ENCODE peak calls at places on chromosomes 16 and 17, in eight cellular contexts. V is mammary epithelial cell, L is astrocyte, A is HCT116, H is IMR-90, D is keratinocyte, P is MM.1S, F is GM23338. B is an unnamed sample.

GRCh38 chr16:65284583-65284982 is 162.7 kb upstream of the CDH11 start:
- DNase-seq in F (no peak), V (no peak), L (no peak), P (no peak), D (no peak), H (peak; percentile 18), A (no peak), B (no peak)

GRCh38 chr16:67801889-67802288 is 4.5 kb downstream of the RANBP10 start:
- DNase-seq in V (no peak), H (no peak), L (no peak), P (no peak), A (no peak), F (no peak), D (no peak), B (no peak)

GRCh38 chr16:31145398-31145990 is 4.4 kb downstream of the PRSS36 start:
- DNase-seq in H (no peak), P (no peak), D (no peak), V (no peak), A (no peak), L (no peak), F (no peak), B (no peak)

GRCh38 chr17:77882481-77883212 is 75.9 kb upstream of the TNRC6C start:
- DNase-seq in D (no peak), A (no peak), H (peak; percentile 61), P (no peak), F (no peak), V (peak; percentile 65), L (peak; percentile 88), B (no peak)

GRCh38 chr17:28324272-28324745 is 5.3 kb downstream of the TMEM97 start:
- DNase-seq in A (no peak), D (no peak), P (no peak), L (no peak), H (no peak), V (no peak), F (no peak), B (no peak)

GRCh38 chr16:57803413-57803990 is 1.2 kb upstream of the KIFC3 start:
- DNase-seq in P (no peak), L (no peak), D (no peak), H (no peak), V (no peak), A (no peak), F (peak; percentile 43), B (no peak)

GRCh38 chr17:32111141-32111771 is 31.0 kb upstream of the RHOT1 start:
- DNase-seq in P (no peak), V (no peak), H (peak; percentile 68), A (no peak), D (no peak), L (peak; percentile 40), F (peak; percentile 83), B (peak; percentile 75)

GRCh38 chr17:32909787-32910369 is 18.1 kb upstream of the TMEM98 start:
- DNase-seq in A (peak; percentile 78), F (peak; percentile 90), L (peak; percentile 70), D (peak; percentile 44), H (peak; percentile 84), P (peak; percentile 80), V (peak; percentile 69), B (peak; percentile 88)

GRCh38 chr17:82979718-82980117 is 99.7 kb upstream of the METRNL start:
- DNase-seq in A (no peak), P (no peak), D (no peak), V (no peak), F (no peak), H (no peak), L (no peak), B (no peak)

GRCh38 chr17:27511921-27512320 is 55.7 kb downstream of the KSR1 start:
- DNase-seq in V (no peak), P (no peak), D (no peak), F (no peak), A (no peak), H (no peak), L (no peak), B (no peak)

GRCh38 chr17:2894782-2895181 is 98.5 kb downstream of the RAP1GAP2 start:
- DNase-seq in D (no peak), H (no peak), P (no peak), L (no peak), A (no peak), F (no peak), V (no peak), B (no peak)

GRCh38 chr17:16052486-16052885 is 52.9 kb downstream of the TTC19 start:
- DNase-seq in V (no peak), H (peak; percentile 40), F (no peak), P (no peak), D (no peak), L (peak; percentile 36), A (no peak), B (no peak)

GRCh38 chr16:84728853-84729424 is 29.1 kb downstream of the USP10 start:
- DNase-seq in F (no peak), L (no peak), D (no peak), A (no peak), V (no peak), H (no peak), P (no peak), B (no peak)

GRCh38 chr16:67883872-67884261 is 818 bp upstream of the NRN1L start:
- DNase-seq in D (no peak), A (peak; percentile 29), V (peak; percentile 39), L (no peak), P (peak; percentile 43), H (peak; percentile 26), F (peak; percentile 90), B (peak; percentile 48)

GRCh38 chr17:43135454-43135819 is 10.3 kb upstream of the BRCA1 start:
- DNase-seq in D (no peak), A (no peak), P (no peak), F (peak; percentile 59), H (no peak), L (no peak), V (no peak), B (no peak)
- TF ChIP-seq CTCF in D (no peak), A (no peak), P (no peak), F (peak; percentile 34), H (no peak), L (no peak), V (no peak), B (no peak)

GRCh38 chr17:76152580-76152979 is 11.5 kb upstream of the FOXJ1 start:
- DNase-seq in F (peak; percentile 47), L (no peak), P (no peak), H (no peak), V (no peak), D (no peak), A (no peak), B (no peak)

GRCh38 chr17:76153202-76153601 is 12.2 kb upstream of the FOXJ1 start:
- DNase-seq in V (no peak), L (no peak), F (peak; percentile 30), P (no peak), A (no peak), D (no peak), H (no peak), B (no peak)

GRCh38 chr17:76149214-76149613 is 8.2 kb upstream of the FOXJ1 start:
- DNase-seq in A (no peak), L (no peak), V (no peak), D (no peak), F (no peak), H (no peak), P (no peak), B (no peak)

GRCh38 chr17:76151896-76152454 is 10.9 kb upstream of the FOXJ1 start:
- DNase-seq in F (no peak), D (no peak), L (no peak), H (no peak), V (no peak), P (no peak), A (no peak), B (no peak)

DNA sequence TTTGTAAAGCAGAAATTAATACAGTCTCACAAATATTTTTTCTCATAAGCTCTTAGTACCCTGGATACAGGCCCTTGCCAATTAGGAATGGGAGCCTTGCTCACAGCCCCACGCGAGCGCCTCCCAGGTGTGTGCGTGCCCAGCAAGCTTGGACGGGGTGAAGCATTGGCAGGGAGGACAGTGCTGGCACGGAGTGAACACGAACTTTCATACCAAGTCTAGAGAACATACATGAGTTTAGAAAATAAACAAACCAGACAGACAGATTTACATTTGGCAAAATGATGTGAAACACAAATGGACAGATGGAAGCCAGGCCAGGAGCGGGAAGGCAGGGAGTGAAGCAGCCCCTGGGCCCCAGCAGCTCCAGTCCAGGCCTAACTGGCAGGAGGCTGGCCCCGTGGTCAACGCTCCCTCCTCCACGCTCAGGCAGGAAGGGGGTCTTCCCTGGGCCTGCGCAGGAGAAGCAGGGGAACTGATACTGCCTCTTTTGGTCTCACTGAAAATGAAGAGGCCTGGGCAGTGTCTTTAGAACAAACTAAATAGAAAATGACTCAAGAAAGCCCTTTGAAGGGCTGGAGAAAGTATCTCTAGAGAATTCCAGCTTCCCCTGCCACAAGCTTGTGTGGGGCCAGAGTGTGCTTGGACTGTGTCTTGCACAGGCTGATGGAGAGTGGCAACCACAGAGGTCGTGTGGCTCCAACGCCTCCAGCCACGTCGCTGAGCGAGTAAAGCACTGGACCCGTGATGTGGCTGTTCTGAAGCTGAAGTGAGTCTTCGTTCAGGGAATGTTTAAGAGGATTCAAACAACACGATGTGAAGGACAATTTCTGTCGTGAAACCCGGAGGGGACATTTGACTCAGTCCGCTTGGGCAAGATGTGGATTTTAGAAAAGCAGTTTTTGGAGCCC is 9.9 kb upstream of the FOXJ1 start:
- DNase-seq in D (no peak), P (no peak), V (no peak), F (no peak), L (no peak), A (no peak), H (no peak), B (no peak)
- H2AFZ ChIP-seq in D (no peak overlapping the region), P (no peak overlapping the region), V (no peak overlapping the region), F (no peak overlapping the region), L (no peak overlapping the region), A (no peak overlapping the region), H (no peak overlapping the region), B (no peak overlapping the region)

GRCh38 chr17:503449-503700 is 150.8 kb upstream of the RPH3AL start:
- DNase-seq in D (no peak), L (no peak), P (no peak), V (no peak), H (no peak), F (no peak), A (no peak), B (no peak)
- H3K4me3 ChIP-seq in D (no peak overlapping the region), L (no peak overlapping the region), P (no peak overlapping the region), V (no peak overlapping the region), H (no peak overlapping the region), F (no peak overlapping the region), A (no peak overlapping the region), B (no peak overlapping the region)

DNA sequence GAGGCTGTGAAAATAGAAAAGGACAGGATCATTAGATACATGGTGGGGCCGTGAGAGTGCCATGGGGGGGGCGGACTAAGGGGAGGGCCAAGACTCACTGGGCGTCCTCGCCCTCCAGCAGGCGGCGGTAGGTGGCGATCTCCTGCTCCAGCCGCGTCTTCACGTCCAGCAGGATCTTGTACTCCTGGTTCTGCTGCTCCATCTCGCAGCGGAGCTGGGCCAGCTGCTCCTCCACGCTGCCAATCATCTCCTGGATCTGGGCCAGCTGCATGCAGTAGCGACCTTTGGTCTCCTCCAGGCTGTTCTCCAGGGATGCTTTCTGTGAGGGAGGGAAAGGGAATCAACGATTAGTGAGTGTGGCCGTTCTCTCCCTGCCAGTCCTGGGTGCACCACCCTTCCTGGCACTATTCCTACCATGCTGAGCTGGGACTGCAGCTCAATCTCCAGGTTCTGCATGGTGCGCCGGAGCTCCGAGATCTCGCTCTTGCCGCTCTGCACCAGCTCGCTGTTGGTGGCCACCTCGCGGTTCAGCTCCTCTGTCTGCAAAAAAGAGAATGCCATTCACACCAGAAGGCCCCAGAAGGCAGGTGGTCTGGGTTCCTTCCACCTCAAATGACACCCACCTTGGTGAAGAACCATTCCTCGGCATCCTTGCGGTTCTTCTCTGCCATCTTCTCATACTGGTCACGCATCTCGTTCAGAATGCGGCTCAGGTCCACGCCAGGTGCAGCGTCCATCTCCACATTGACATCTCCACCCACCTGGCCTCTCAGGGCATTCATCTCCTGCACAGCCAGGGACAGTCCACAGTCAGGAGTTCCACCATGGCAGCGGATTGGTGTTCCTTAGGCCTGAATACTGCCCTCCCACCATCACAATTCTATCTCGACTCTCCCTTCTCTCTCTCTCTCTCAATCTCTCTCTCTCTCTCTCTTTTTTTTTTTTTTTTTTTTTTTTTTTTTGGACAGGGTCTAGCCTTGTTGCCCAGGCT is 3.3 kb downstream of the KRT14 start:
- DNase-seq in P (no peak), H (no peak), F (no peak), L (no peak), D (peak; percentile 67), V (peak; percentile 75), A (no peak), B (no peak)
- TF ChIP-seq CTCF in P (no peak), H (no peak), F (no peak), L (no peak), D (peak; percentile 34), V (peak; percentile 17), A (no peak), B (no peak)